ENCODE peak calls at places on chromosomes 1 and 21, in eight cellular contexts. C, H, G, X, J, S, A and D are unnamed samples.

GRCh38 chr1:228154685-228155571 is 5.2 kb downstream of the GJC2 start:
- DNase-seq in H (no peak), S (no peak), X (no peak), A (no peak), J (no peak), C (no peak), G (no peak), D (no peak)

GRCh38 chr1:181141431-181141910 is 53.0 kb downstream of the IER5 start:
- DNase-seq in A (peak), G (no peak), S (peak), X (no peak), C (peak), H (peak), J (no peak), D (no peak)

GRCh38 chr1:59879556-59879955 is 47.0 kb downstream of the CYP2J2 start:
- DNase-seq in J (peak), A (peak), X (no peak), H (peak), S (peak), G (no peak), C (peak), D (peak)

GRCh38 chr1:173861731-173862145 is 6.1 kb downstream of the GAS5 start:
- DNase-seq in A (no peak), G (no peak), J (no peak), C (no peak), S (no peak), H (peak), X (no peak), D (no peak)

GRCh38 chr1:155794605-155795265 is 62.3 kb downstream of the GON4L start:
- DNase-seq in H (no peak), A (peak), G (no peak), S (peak), X (no peak), J (no peak), C (no peak), D (no peak)

GRCh38 chr1:55347786-55348185 is 132.6 kb upstream of the USP24 start:
- DNase-seq in X (no peak), J (no peak), C (no peak), H (no peak), S (no peak), A (peak), G (no peak), D (no peak)

GRCh38 chr1:39167632-39168209 is 36.8 kb upstream of the MACF1 start:
- DNase-seq in X (no peak), G (no peak), H (no peak), A (no peak), S (no peak), J (no peak), C (no peak), D (no peak)

GRCh38 chr1:205435904-205436573 is 14.2 kb upstream of the LEMD1 start:
- DNase-seq in H (no peak), X (no peak), S (no peak), J (no peak), G (peak), A (no peak), C (no peak), D (no peak)

GRCh38 chr1:78726686-78727085 is 77.1 kb downstream of the IFI44 start:
- DNase-seq in H (no peak), C (no peak), G (no peak), A (no peak), J (no peak), X (no peak), S (no peak), D (no peak)

GRCh38 chr21:29025328-29025713 is 853 bp downstream of the USP16 start:
- DNase-seq in G (no peak), J (no peak), C (no peak), H (no peak), X (no peak), S (no peak), A (peak), D (no peak)

GRCh38 chr1:3945222-3945621 is 45.1 kb upstream of the C1orf174 start:
- DNase-seq in A (no peak), X (no peak), H (no peak), S (no peak), G (no peak), J (no peak), C (no peak), D (no peak)

GRCh38 chr1:178134061-178134460 is 40.2 kb downstream of the RASAL2 start:
- DNase-seq in H (no peak), G (no peak), C (peak), X (no peak), A (peak), S (peak), J (no peak), D (no peak)

GRCh38 chr21:45382698-45383000 is 22.3 kb upstream of the COL18A1 start:
- DNase-seq in S (no peak), G (no peak), H (no peak), X (no peak), J (no peak), A (no peak), C (no peak), D (no peak)

GRCh38 chr1:175373786-175374623 is 181.4 kb upstream of the KIAA0040 start:
- DNase-seq in H (peak), X (no peak), C (no peak), S (peak), J (peak), A (peak), G (peak), D (no peak)

GRCh38 chr1:22709227-22709626 is 1.4 kb upstream of the EPHB2 start:
- DNase-seq in X (no peak), H (no peak), C (no peak), J (no peak), A (no peak), G (no peak), S (no peak), D (no peak)

GRCh38 chr1:230091473-230092231 is 24.6 kb downstream of the GALNT2 start:
- DNase-seq in X (no peak), G (no peak), J (no peak), H (no peak), C (no peak), S (no peak), A (no peak), D (no peak)

GRCh38 chr1:8431028-8431427 is 113.1 kb downstream of the SLC45A1 start:
- DNase-seq in X (peak), A (no peak), J (no peak), S (no peak), H (no peak), G (no peak), C (no peak), D (peak)

GRCh38 chr1:156886583-156887302 is 6.8 kb upstream of the PEAR1 start:
- DNase-seq in X (no peak), C (no peak), S (no peak), G (no peak), A (no peak), J (no peak), H (no peak), D (no peak)

GRCh38 chr1:158153179-158153578 is 27.5 kb upstream of the CD1D start:
- DNase-seq in H (no peak), S (no peak), J (no peak), G (no peak), C (no peak), X (no peak), A (no peak), D (no peak)

GRCh38 chr1:53166366-53166765 is 23.9 kb upstream of the SLC1A7 start:
- DNase-seq in S (no peak), X (no peak), A (no peak), G (no peak), H (no peak), C (no peak), J (no peak), D (no peak)

GRCh38 chr1:170307426-170307825 is 161.7 kb downstream of the NTMT2 start:
- DNase-seq in G (no peak), H (no peak), J (no peak), C (peak), A (no peak), X (no peak), S (no peak), D (no peak)

GRCh38 chr1:195663549-195664280 is 944.5 kb downstream of the KCNT2 start:
- DNase-seq in C (peak), X (no peak), H (no peak), G (no peak), S (peak), J (no peak), A (peak), D (no peak)

GRCh38 chr21:46557919-46558392 is 46.9 kb downstream of the S100B start:
- DNase-seq in H (no peak), C (no peak), J (no peak), G (no peak), S (no peak), A (no peak), X (no peak), D (no peak)

GRCh38 chr1:218123968-218124367 is 161.1 kb upstream of the RRP15 start:
- DNase-seq in S (no peak), J (no peak), H (no peak), C (no peak), A (no peak), G (no peak), X (no peak), D (no peak)

GRCh38 chr1:3331564-3331963 is 122.9 kb upstream of the ARHGEF16 start:
- DNase-seq in A (no peak), J (no peak), G (no peak), H (no peak), X (no peak), S (no peak), C (no peak), D (no peak)

GRCh38 chr1:245701631-245702030 is 546.8 kb downstream of the KIF26B start:
- DNase-seq in J (no peak), G (no peak), S (no peak), C (no peak), X (no peak), H (no peak), A (no peak), D (no peak)

GRCh38 chr1:160740133-160740688 is 1.2 kb downstream of the SLAMF7 start:
- DNase-seq in S (no peak), A (no peak), J (no peak), H (no peak), X (no peak), G (no peak), C (no peak), D (no peak)

GRCh38 chr1:17119744-17120482 is 662 bp upstream of the PADI2 start:
- DNase-seq in A (no peak), C (no peak), J (no peak), S (no peak), H (no peak), G (no peak), X (no peak), D (no peak)

GRCh38 chr1:48245106-48245505 is 22.6 kb downstream of the SLC5A9 start:
- DNase-seq in J (no peak), X (no peak), S (no peak), G (no peak), A (no peak), C (no peak), H (no peak), D (no peak)

GRCh38 chr1:145977016-145977415 is 12.5 kb downstream of the POLR3GL start:
- DNase-seq in A (no peak), C (no peak), H (no peak), X (no peak), G (no peak), J (no peak), S (no peak), D (no peak)

GRCh38 chr1:62906428-62906886 is 122.5 kb downstream of the ATG4C start:
- DNase-seq in H (no peak), X (no peak), G (no peak), A (peak), J (no peak), S (peak), C (no peak), D (no peak)

GRCh38 chr1:153572569-153573015 is 6.9 kb upstream of the S100A2 start:
- DNase-seq in J (no peak), S (peak), C (peak), G (peak), X (no peak), H (peak), A (peak), D (no peak)

GRCh38 chr1:66552829-66553228 is 18.9 kb downstream of the SGIP1 start:
- DNase-seq in C (no peak), G (no peak), S (no peak), J (no peak), X (no peak), H (no peak), A (no peak), D (no peak)